ENCODE peak calls at places on chromosomes 1 and 21, in ten cellular contexts. C is ovary; J is GM23338; N is lung; P is adrenal gland; V is tibial artery; K is CD8-positive, alpha-beta T cell; I is heart left ventricle; U is tibial nerve; A is kidney. B is an unnamed sample. For H3K4me1, the result is how much of the 10 kb centered on the place peaks cover.

GRCh38 chr1:18998016-18998724 is 41.7 kb upstream of the IFFO2 start:
- DNase-seq in C (no peak), J (no peak), N (no peak), P (no peak), V (no peak), K (no peak), I (no peak), U (no peak), A (no peak), B (no peak)

GRCh38 chr21:31609081-31609480 is 50.4 kb upstream of the SOD1 start:
- DNase-seq in C (no peak), J (peak), N (no peak), P (no peak), V (no peak), K (no peak), I (no peak), U (no peak), A (no peak), B (no peak)

GRCh38 chr1:198238121-198238520 is 81.3 kb downstream of the NEK7 start:
- DNase-seq in C (no peak), J (no peak), N (peak), P (peak), V (no peak), K (no peak), I (peak), U (peak), A (peak), B (no peak)

GRCh38 chr1:113941245-113941559 is 12.1 kb downstream of the HIPK1 start:
- DNase-seq in C (no peak), J (no peak), N (no peak), P (peak), V (no peak), K (no peak), I (no peak), U (no peak), A (no peak), B (no peak)

GRCh38 chr1:101188311-101188710 is 48.5 kb upstream of the S1PR1 start:
- DNase-seq in C (no peak), J (no peak), N (no peak), P (no peak), V (no peak), K (no peak), I (no peak), U (no peak), A (no peak), B (no peak)

GRCh38 chr1:167401260-167401873 is 117.0 kb downstream of the CD247 start:
- DNase-seq in C (no peak), J (peak), N (peak), P (peak), V (no peak), K (peak), I (peak), U (peak), A (no peak), B (peak)

GRCh38 chr1:178023181-178023618 is 53.3 kb upstream of the SEC16B start:
- DNase-seq in C (no peak), J (no peak), N (no peak), P (no peak), V (no peak), K (no peak), I (no peak), U (no peak), A (no peak), B (no peak)

GRCh38 chr1:27634166-27634981 is 611 bp downstream of the FGR start:
- DNase-seq in C (no peak), J (peak), N (no peak), P (no peak), V (no peak), K (peak), I (peak), U (no peak), A (peak), B (peak)

GRCh38 chr21:42120056-42120903 is 49.2 kb downstream of the UMODL1 start:
- DNase-seq in C (no peak), J (no peak), N (no peak), P (no peak), V (no peak), K (no peak), I (no peak), U (no peak), A (peak), B (no peak)

GRCh38 chr1:20250346-20250989 is 40.2 kb upstream of the VWA5B1 start:
- DNase-seq in C (no peak), J (no peak), N (no peak), P (no peak), V (no peak), K (no peak), I (no peak), U (no peak), A (peak), B (no peak)

GRCh38 chr1:1308756-1309524 is 543 bp downstream of the PUSL1 start:
- DNase-seq in C (peak), J (peak), N (peak), P (no peak), V (peak), K (no peak), I (no peak), U (no peak), A (peak), B (no peak)

GRCh38 chr1:41282679-41283317 is 40.7 kb upstream of the SCMH1 start:
- DNase-seq in C (peak), J (peak), N (no peak), P (peak), V (no peak), K (peak), I (no peak), U (peak), A (no peak), B (peak)

GRCh38 chr1:163866539-163866938 is 544.8 kb downstream of the NUF2 start:
- DNase-seq in C (no peak), J (no peak), N (no peak), P (no peak), V (no peak), K (no peak), I (no peak), U (no peak), A (no peak), B (no peak)

GRCh38 chr1:165841582-165842362 is 14.4 kb downstream of the UCK2 start:
- DNase-seq in C (no peak), J (no peak), N (no peak), P (no peak), V (no peak), K (no peak), I (no peak), U (no peak), A (no peak), B (no peak)

GRCh38 chr1:204992499-204992898 is 50.5 kb upstream of the CNTN2 start:
- DNase-seq in C (no peak), J (no peak), N (peak), P (no peak), V (no peak), K (peak), I (no peak), U (no peak), A (no peak), B (no peak)

GRCh38 chr1:112297536-112297935 is 98.5 kb upstream of the CTTNBP2NL start:
- DNase-seq in C (no peak), J (no peak), N (no peak), P (no peak), V (no peak), K (no peak), I (no peak), U (no peak), A (no peak), B (no peak)

GRCh38 chr1:208201241-208201640 is 42.9 kb downstream of the PLXNA2 start:
- DNase-seq in C (peak), J (no peak), N (peak), P (peak), V (no peak), K (no peak), I (peak), U (peak), A (no peak), B (peak)

GRCh38 chr1:61120307-61120840 is 38.0 kb downstream of the NFIA start:
- DNase-seq in C (no peak), J (no peak), N (no peak), P (no peak), V (no peak), K (no peak), I (no peak), U (no peak), A (no peak), B (no peak)

GRCh38 chr1:215407575-215407974 is 159.5 kb upstream of the KCTD3 start:
- DNase-seq in C (no peak), J (no peak), N (no peak), P (no peak), V (no peak), K (no peak), I (no peak), U (no peak), A (no peak), B (no peak)

GRCh38 chr1:40823345-40823744 is 38.8 kb downstream of the CITED4 start:
- DNase-seq in C (no peak), J (no peak), N (no peak), P (no peak), V (no peak), K (no peak), I (no peak), U (no peak), A (no peak), B (no peak)

GRCh38 chr1:25001125-25001915 is 71.2 kb upstream of the RUNX3 start:
- DNase-seq in C (no peak), J (peak), N (no peak), P (no peak), V (no peak), K (no peak), I (no peak), U (no peak), A (no peak), B (no peak)

GRCh38 chr1:186231861-186232436 is 143.1 kb downstream of the TPR start:
- DNase-seq in C (no peak), J (no peak), N (no peak), P (no peak), V (no peak), K (no peak), I (no peak), U (no peak), A (no peak), B (no peak)

GRCh38 chr1:160169553-160170399 is 18.4 kb downstream of the ATP1A4 start:
- DNase-seq in C (no peak), J (peak), N (no peak), P (no peak), V (no peak), K (no peak), I (no peak), U (no peak), A (no peak), B (no peak)

GRCh38 chr1:160168016-160168415 is 16.6 kb downstream of the ATP1A4 start:
- DNase-seq in C (no peak), J (no peak), N (no peak), P (no peak), V (no peak), K (no peak), I (no peak), U (no peak), A (no peak), B (no peak)

GRCh38 chr1:160167056-160167455 is 15.7 kb downstream of the ATP1A4 start:
- DNase-seq in C (no peak), J (no peak), N (no peak), P (no peak), V (no peak), K (no peak), I (no peak), U (no peak), A (no peak), B (no peak)

GRCh38 chr1:160167580-160167979 is 16.2 kb downstream of the ATP1A4 start:
- DNase-seq in C (no peak), J (peak), N (no peak), P (no peak), V (no peak), K (no peak), I (no peak), U (no peak), A (no peak), B (no peak)

DNA sequence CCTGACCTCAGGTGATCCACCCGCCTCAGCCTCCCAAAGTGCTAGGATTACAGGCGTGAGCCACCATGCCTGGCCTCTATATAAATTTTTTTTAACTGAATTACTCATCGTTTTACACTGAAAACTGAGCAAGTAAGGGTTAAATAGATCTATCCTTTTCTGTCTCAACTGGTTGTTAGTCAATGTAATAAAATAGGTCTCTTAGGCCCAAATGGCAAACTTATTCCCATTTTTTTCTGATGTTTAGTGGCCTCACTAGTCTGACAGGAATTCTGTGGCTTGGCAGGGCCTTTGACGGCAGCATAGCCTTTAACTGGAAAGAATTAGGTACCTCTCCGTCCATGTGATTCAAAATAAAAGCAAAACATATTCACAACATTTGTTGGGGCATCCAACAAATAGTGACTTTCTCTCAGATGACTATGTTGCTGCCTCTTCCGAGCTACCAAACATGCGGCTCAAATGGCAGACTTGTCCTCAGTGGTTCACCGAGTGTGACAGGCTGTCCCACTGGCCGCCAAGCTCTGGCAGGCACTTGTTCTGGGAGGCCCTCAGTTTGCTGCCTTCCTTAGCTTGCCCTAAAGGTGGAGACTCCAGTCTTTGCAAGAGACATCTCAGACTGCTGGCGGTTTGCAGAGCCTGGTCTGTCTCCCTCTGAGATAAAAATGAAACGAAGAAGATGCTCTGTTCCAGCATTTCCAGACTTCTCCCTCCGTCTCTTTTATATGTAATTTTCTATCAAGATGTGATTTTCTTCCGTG is 17.4 kb downstream of the ATP1A4 start:
- DNase-seq in C (no peak), J (peak), N (no peak), P (no peak), V (no peak), K (no peak), I (no peak), U (no peak), A (no peak), B (no peak)
- TF ChIP-seq CTCF in C (no peak), J (peak), N (no peak), P (no peak), V (no peak), K (no peak), I (no peak), U (no peak), A (no peak), B (no peak)

GRCh38 chr1:172393354-172393753 is 27.1 kb upstream of the C1orf105 start:
- DNase-seq in C (no peak), J (no peak), N (no peak), P (peak), V (no peak), K (no peak), I (no peak), U (peak), A (no peak), B (no peak)

GRCh38 chr1:172388490-172388889 is 32.0 kb upstream of the C1orf105 start:
- DNase-seq in C (no peak), J (no peak), N (no peak), P (no peak), V (no peak), K (no peak), I (no peak), U (no peak), A (peak), B (no peak)

GRCh38 chr1:172390243-172390619 is 30.3 kb upstream of the C1orf105 start:
- DNase-seq in C (no peak), J (peak), N (no peak), P (no peak), V (no peak), K (no peak), I (no peak), U (no peak), A (no peak), B (no peak)

GRCh38 chr1:172391972-172392371 is 28.5 kb upstream of the C1orf105 start:
- DNase-seq in C (no peak), J (no peak), N (no peak), P (no peak), V (no peak), K (no peak), I (no peak), U (no peak), A (no peak), B (no peak)

DNA sequence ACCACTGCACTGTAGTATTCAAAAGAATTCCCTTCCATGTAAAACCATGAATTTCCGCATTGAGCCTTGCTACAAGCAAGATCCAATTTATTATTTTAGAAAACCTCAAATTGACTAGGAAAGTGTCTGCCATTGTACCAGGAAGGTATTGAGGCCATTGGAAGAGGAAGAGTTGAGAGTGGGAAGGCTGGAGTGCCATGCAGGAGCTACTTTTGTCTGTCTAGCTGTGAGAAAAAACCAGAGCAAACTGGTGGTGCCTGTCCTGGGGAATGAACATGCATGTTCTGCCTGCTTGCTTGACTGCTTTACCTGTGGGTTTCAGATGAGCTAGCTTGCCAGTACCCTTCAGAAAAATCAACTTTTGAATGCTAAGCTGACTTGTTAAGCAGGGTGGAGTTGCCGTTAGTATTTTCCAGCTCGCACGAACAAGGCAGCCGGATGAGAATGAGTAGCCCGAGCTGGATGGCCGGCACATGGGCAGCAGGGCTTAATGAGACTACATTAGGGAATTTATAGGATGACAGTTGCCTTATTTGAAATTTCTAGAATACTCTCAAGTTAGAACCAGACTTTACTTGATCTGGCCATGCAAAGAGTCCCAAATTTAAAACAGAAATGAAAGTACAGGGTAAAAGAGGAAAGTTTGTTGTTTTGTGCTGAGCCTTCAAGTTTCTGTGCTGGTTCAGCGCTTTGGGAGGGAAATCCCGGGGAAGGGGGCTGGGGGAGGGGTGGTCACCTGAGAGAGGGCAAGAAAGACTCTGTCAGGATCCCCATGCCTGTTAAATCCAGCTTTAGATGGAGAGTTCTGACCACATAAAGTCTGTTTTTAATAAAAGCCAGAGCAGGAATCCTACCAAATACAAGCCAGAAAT is 29.6 kb upstream of the C1orf105 start:
- DNase-seq in C (peak), J (peak), N (no peak), P (peak), V (peak), K (no peak), I (peak), U (peak), A (peak), B (no peak)
- H3K4me3 ChIP-seq in C (peak), J (no peak), N (no peak), P (no peak), V (peak), K (no peak), I (no peak), U (no peak), A (peak), B (no peak)

GRCh38 chr1:9322845-9323244 is 30.2 kb downstream of the SPSB1 start:
- DNase-seq in C (no peak), J (no peak), N (no peak), P (peak), V (no peak), K (no peak), I (peak), U (no peak), A (no peak), B (no peak)
- H3K4me1 ChIP-seq in C (half or more), J (under half), N (under half), P (under half), V (half or more), K (under half), I (under half), U (under half), A (under half), B (under half)

GRCh38 chr1:209702832-209703231 is 1.8 kb upstream of the HSD11B1 start:
- DNase-seq in C (no peak), J (no peak), N (no peak), P (no peak), V (no peak), K (no peak), I (no peak), U (no peak), A (no peak), B (no peak)
- TF ChIP-seq CTCF in C (no peak), J (no peak), N (no peak), P (no peak), V (no peak), K (no peak), I (no peak), U (no peak), A (no peak), B (no peak)

DNA sequence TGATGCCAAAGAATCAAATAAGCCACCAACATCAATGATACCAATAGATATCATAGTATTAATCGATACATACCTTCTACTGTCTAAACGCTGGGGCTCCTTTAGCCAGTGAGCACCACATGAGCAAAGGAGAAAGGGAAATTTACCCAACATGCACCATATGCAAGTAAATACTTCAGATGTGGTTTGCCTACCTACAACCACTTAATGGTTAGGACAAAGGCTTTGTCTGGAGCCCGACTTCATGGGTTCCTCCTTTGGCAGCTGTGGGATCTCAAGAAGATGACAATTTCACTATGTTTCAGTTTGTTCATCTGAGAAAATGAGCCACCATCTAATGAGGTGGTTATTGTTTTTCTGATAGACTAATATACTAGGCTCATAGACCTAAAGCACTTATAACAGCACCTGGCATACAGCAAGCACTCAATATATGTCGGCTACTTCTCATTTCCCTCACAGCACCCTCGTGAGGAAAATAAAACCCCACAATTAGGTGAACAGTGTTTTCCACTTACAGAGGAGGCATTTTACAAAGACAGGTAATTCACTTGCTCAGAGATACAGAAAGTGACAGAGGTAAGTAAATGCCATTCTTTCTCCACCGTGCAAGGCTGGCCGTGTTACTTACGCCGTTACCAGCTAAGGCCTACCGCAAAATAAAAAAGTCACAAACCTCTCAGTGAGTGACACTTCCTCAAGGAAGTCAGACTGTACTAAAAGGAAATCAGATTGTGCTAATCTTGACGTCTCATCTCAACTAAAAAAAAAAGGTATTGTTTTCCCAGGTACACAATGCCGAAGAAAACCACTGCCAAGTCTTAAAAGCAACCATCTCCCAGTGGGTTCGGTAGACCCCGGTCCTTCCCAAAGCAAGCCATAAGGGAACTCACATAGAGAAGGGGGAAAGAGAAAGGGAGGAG is 1.6 kb downstream of the TTC13 start:
- DNase-seq in C (no peak), J (no peak), N (no peak), P (no peak), V (no peak), K (peak), I (no peak), U (no peak), A (no peak), B (no peak)
- H3K4me3 ChIP-seq in C (no peak), J (peak), N (peak), P (no peak), V (peak), K (peak), I (peak), U (peak), A (peak), B (peak)

GRCh38 chr1:51898090-51898734 is 19.7 kb upstream of the NRDC start:
- DNase-seq in C (no peak), J (no peak), N (no peak), P (no peak), V (no peak), K (no peak), I (no peak), U (no peak), A (no peak), B (no peak)
- H3K4me1 ChIP-seq in C (under half), J (under half), N (under half), P (under half), V (under half), K (under half), I (under half), U (under half), A (under half), B (under half)

GRCh38 chr1:90045853-90046563 is 51.1 kb downstream of the ZNF326 start:
- DNase-seq in C (no peak), J (peak), N (no peak), P (no peak), V (no peak), K (no peak), I (no peak), U (no peak), A (no peak), B (peak)
- TF ChIP-seq CTCF in C (no peak), J (peak), N (no peak), P (peak), V (peak), K (peak), I (peak), U (peak), A (peak), B (peak)

GRCh38 chr1:217089239-217090014 is 366.2 kb upstream of the ESRRG start:
- DNase-seq in C (no peak), J (peak), N (no peak), P (peak), V (no peak), K (no peak), I (peak), U (no peak), A (peak), B (peak)
- H3K4me3 ChIP-seq in C (peak), J (peak), N (peak), P (no peak), V (peak), K (no peak), I (peak), U (peak), A (peak), B (peak)